ENCODE peak calls at places on chromosome 7, in eight cellular contexts. F is A172; P is OCI-M1; V is ecto neural progenitor cell; I is CD4-positive, alpha-beta T cell; X is AG09309; R is activated CD8-positive, alpha-beta memory T cell treated with anti-CD3 and anti-CD28 coated beads for 24 hours; H is EH. J is an unnamed sample.

GRCh38 chr7:113026941-113027340 is 59.7 kb downstream of the GPR85 start:
- DNase-seq in F (no peak), P (no peak), V (no peak), I (no peak), X (peak), R (no peak), H (peak), J (no peak)

GRCh38 chr7:7907306-7907705 is 61.3 kb upstream of the GLCCI1 start:
- DNase-seq in F (no peak), P (no peak), V (no peak), I (no peak), X (no peak), R (no peak), H (no peak), J (no peak)

GRCh38 chr7:119572132-119572531 is 700.8 kb upstream of the KCND2 start:
- DNase-seq in F (peak), P (no peak), V (no peak), I (no peak), X (no peak), R (no peak), H (no peak), J (peak)

GRCh38 chr7:139842414-139843210 is 13.5 kb downstream of the TBXAS1 start:
- DNase-seq in F (no peak), P (no peak), V (no peak), I (no peak), X (no peak), R (peak), H (no peak), J (no peak)

GRCh38 chr7:129401968-129402860 is 32.0 kb upstream of the STRIP2 start:
- DNase-seq in F (no peak), P (peak), V (no peak), I (no peak), X (no peak), R (no peak), H (no peak), J (no peak)

GRCh38 chr7:96311967-96312366 is 9.9 kb downstream of the SLC25A13 start:
- DNase-seq in F (no peak), P (peak), V (no peak), I (no peak), X (peak), R (no peak), H (no peak), J (no peak)

GRCh38 chr7:85630904-85631582 is 444.2 kb upstream of the SEMA3D start:
- DNase-seq in F (no peak), P (peak), V (no peak), I (no peak), X (no peak), R (no peak), H (peak), J (no peak)

GRCh38 chr7:98831641-98832221 is 38.1 kb downstream of the TMEM130 start:
- DNase-seq in F (no peak), P (peak), V (no peak), I (peak), X (no peak), R (peak), H (peak), J (peak)

GRCh38 chr7:102132209-102132752 is 154.4 kb upstream of the SH2B2 start:
- DNase-seq in F (no peak), P (no peak), V (no peak), I (no peak), X (no peak), R (no peak), H (no peak), J (no peak)

GRCh38 chr7:74405191-74405898 is 48.4 kb upstream of the GTF2IRD1 start:
- DNase-seq in F (no peak), P (no peak), V (peak), I (no peak), X (no peak), R (no peak), H (no peak), J (peak)

GRCh38 chr7:31059551-31059950 is 7.4 kb downstream of the ADCYAP1R1 start:
- DNase-seq in F (no peak), P (no peak), V (peak), I (no peak), X (no peak), R (no peak), H (no peak), J (peak)

GRCh38 chr7:42338231-42339222 is 101.5 kb upstream of the GLI3 start:
- DNase-seq in F (no peak), P (no peak), V (no peak), I (no peak), X (peak), R (no peak), H (peak), J (no peak)

GRCh38 chr7:14769261-14769660 is 133.3 kb downstream of the DGKB start:
- DNase-seq in F (no peak), P (no peak), V (no peak), I (no peak), X (no peak), R (no peak), H (no peak), J (no peak)

GRCh38 chr7:41870017-41870416 is 167.1 kb upstream of the INHBA start:
- DNase-seq in F (no peak), P (peak), V (no peak), I (no peak), X (peak), R (no peak), H (peak), J (no peak)

GRCh38 chr7:15507708-15508107 is 54.1 kb downstream of the AGMO start:
- DNase-seq in F (no peak), P (no peak), V (no peak), I (no peak), X (no peak), R (no peak), H (no peak), J (no peak)

GRCh38 chr7:17651926-17652385 is 288.3 kb downstream of the SNX13 start:
- DNase-seq in F (peak), P (no peak), V (no peak), I (no peak), X (peak), R (no peak), H (peak), J (no peak)

GRCh38 chr7:44631458-44632115 is 25.2 kb downstream of the OGDH start:
- DNase-seq in F (no peak), P (no peak), V (no peak), I (no peak), X (no peak), R (no peak), H (no peak), J (no peak)

GRCh38 chr7:5420841-5421625 is 2.6 kb downstream of the TNRC18 start:
- DNase-seq in F (no peak), P (peak), V (no peak), I (peak), X (no peak), R (peak), H (peak), J (no peak)

GRCh38 chr7:157547611-157548010 is 210.8 kb downstream of the DNAJB6 start:
- DNase-seq in F (no peak), P (no peak), V (no peak), I (no peak), X (no peak), R (no peak), H (no peak), J (no peak)

GRCh38 chr7:77253151-77253550 is 53.5 kb upstream of the FGL2 start:
- DNase-seq in F (no peak), P (no peak), V (no peak), I (no peak), X (no peak), R (no peak), H (no peak), J (no peak)

GRCh38 chr7:63037242-63037641 is 961.4 kb upstream of the ZNF722 start:
- DNase-seq in F (no peak), P (no peak), V (no peak), I (no peak), X (no peak), R (no peak), H (no peak), J (no peak)

GRCh38 chr7:144255471-144255897 is 9.1 kb downstream of the OR2A7 start:
- DNase-seq in F (no peak), P (no peak), V (peak), I (no peak), X (no peak), R (no peak), H (no peak), J (peak)

J was measured in H9.